ENCODE peak calls at places on chromosomes 4 and X, in four cellular contexts. B is activated gamma-delta T cell treated with Interleukin-2 at 50 U/mL for 16 hours, K is amniotic stem cell, Z is dermis microvascular lymphatic vessel endothelial cell. S is an unnamed sample.

GRCh38 chr4:168551211-168551610 is 54.4 kb downstream of the PALLD start:
- DNase-seq in B (no peak), K (no peak), Z (no peak), S (peak)

GRCh38 chr4:76654796-76655195 is 219.8 kb downstream of the SHROOM3 start:
- DNase-seq in B (no peak), K (peak), Z (no peak), S (peak)

GRCh38 chrX:145393702-145394235 is 146.5 kb downstream of the SPANXN1 start:
- DNase-seq in B (no peak), K (no peak), Z (no peak), S (no peak)

GRCh38 chr4:129064717-129065116 is 28.6 kb downstream of the SCLT1 start:
- DNase-seq in B (no peak), K (peak), Z (no peak), S (peak)

GRCh38 chrX:137568741-137569469 is 3.0 kb downstream of the ZIC3 start:
- DNase-seq in B (no peak), K (no peak), Z (no peak), S (peak)

GRCh38 chr4:101187837-101188236 is 159.5 kb downstream of the PPP3CA start:
- DNase-seq in B (no peak), K (no peak), Z (peak), S (no peak)

GRCh38 chr4:67879486-67879885 is 4.3 kb downstream of the TMPRSS11D start:
- DNase-seq in B (no peak), K (no peak), Z (no peak), S (no peak)

GRCh38 chrX:103531002-103531401 is 11.7 kb upstream of the RAB40A start:
- DNase-seq in B (no peak), K (peak), Z (no peak), S (peak)

GRCh38 chr4:126468144-126468543 is 1153.4 kb downstream of the FAT4 start:
- DNase-seq in B (no peak), K (no peak), Z (no peak), S (no peak)

GRCh38 chr4:178242655-178243054 is 800.4 kb upstream of the AGA start:
- DNase-seq in B (no peak), K (no peak), Z (no peak), S (no peak)

GRCh38 chr4:68904786-68905185 is 46.8 kb downstream of the UGT2A3 start:
- DNase-seq in B (no peak), K (no peak), Z (no peak), S (no peak)

GRCh38 chr4:73726000-73726399 is 14.4 kb upstream of the CXCL8 start:
- DNase-seq in B (no peak), K (peak), Z (peak), S (peak)

GRCh38 chr4:150152764-150153163 is 74.5 kb downstream of the DCLK2 start:
- DNase-seq in B (no peak), K (no peak), Z (peak), S (peak)

GRCh38 chrX:86141786-86142185 is 6.5 kb upstream of the DACH2 start:
- DNase-seq in B (no peak), K (no peak), Z (no peak), S (no peak)

GRCh38 chrX:70054391-70054790 is 4.7 kb upstream of the AWAT2 start:
- DNase-seq in B (no peak), K (no peak), Z (no peak), S (no peak)

GRCh38 chr4:5638316-5638715 is 70.0 kb downstream of the EVC2 start:
- DNase-seq in B (no peak), K (peak), Z (no peak), S (peak)

GRCh38 chrX:121000589-121000988 is 15.0 kb upstream of the CT47A1 start:
- DNase-seq in B (no peak), K (no peak), Z (no peak), S (peak)

GRCh38 chr4:151806511-151806927 is 45.7 kb upstream of the GATB start:
- DNase-seq in B (no peak), K (peak), Z (no peak), S (peak)

GRCh38 chr4:177546745-177547144 is 104.5 kb upstream of the AGA start:
- DNase-seq in B (no peak), K (no peak), Z (no peak), S (no peak)

GRCh38 chr4:142406051-142406549 is 440.0 kb downstream of the INPP4B start:
- DNase-seq in B (no peak), K (no peak), Z (no peak), S (peak)

GRCh38 chrX:111039606-111040005 is 56.4 kb upstream of the PAK3 start:
- DNase-seq in B (no peak), K (no peak), Z (no peak), S (peak)

GRCh38 chrX:48919947-48920712 is 1.3 kb upstream of the PIM2 start:
- DNase-seq in B (no peak), K (no peak), Z (no peak), S (no peak)

GRCh38 chr4:143252478-143252877 is 67.8 kb downstream of the USP38 start:
- DNase-seq in B (no peak), K (no peak), Z (no peak), S (no peak)

GRCh38 chrX:119887721-119888425 is 7.8 kb upstream of the AKAP14 start:
- DNase-seq in B (peak), K (no peak), Z (peak), S (peak)

GRCh38 chr4:147117400-147117799 is 171.7 kb upstream of the TTC29 start:
- DNase-seq in B (no peak), K (no peak), Z (no peak), S (no peak)

GRCh38 chrX:15142084-15142715 is 127.7 kb downstream of the ASB9 start:
- DNase-seq in B (no peak), K (no peak), Z (no peak), S (peak)

GRCh38 chr4:16669036-16669435 is 229.4 kb downstream of the LDB2 start:
- DNase-seq in B (no peak), K (no peak), Z (no peak), S (no peak)

GRCh38 chrX:1434871-1435240 is 17.9 kb downstream of the ASMTL start:
- DNase-seq in B (no peak), K (no peak), Z (no peak), S (no peak)

GRCh38 chr4:99998062-99998880 is 48.2 kb upstream of the H2AZ1 start:
- DNase-seq in B (no peak), K (peak), Z (peak), S (peak)

S was measured in astrocyte of the spinal cord.